ENCODE peak calls at places on chromosomes 11 and 22, in four cellular contexts. One of them, this sample, is unnamed.
A peak's percentile ranks its signal among the peaks of the same experiment; 100 is the strongest.

GRCh38 chr11:32829680-32830412 is at the start of gene PRRG4:
- DNase-seq in epithelial cell of prostate: no peak
- DNase-seq in stimulated activated CD8-positive, alpha-beta memory T cell treated with anti-CD3 and anti-CD28 coated beads, Interleukin-15, amount 100 ng/mL, for 48 hours: peak; percentile 28
- DNase-seq in pancreas: peak; percentile 81
- DNase-seq in this sample: peak; percentile 76

GRCh38 chr22:20810645-20811044 is 36.7 kb downstream of the SERPIND1 start:
- DNase-seq in epithelial cell of prostate: no peak
- DNase-seq in pancreas: no peak
- DNase-seq in stimulated activated CD8-positive, alpha-beta memory T cell treated with anti-CD3 and anti-CD28 coated beads, Interleukin-15, amount 100 ng/mL, for 48 hours: peak; percentile 29
- DNase-seq in this sample: peak; percentile 65

GRCh38 chr11:8767466-8768142 is 85.0 kb downstream of the RPL27A start:
- DNase-seq in stimulated activated CD8-positive, alpha-beta memory T cell treated with anti-CD3 and anti-CD28 coated beads, Interleukin-15, amount 100 ng/mL, for 48 hours: no peak
- DNase-seq in epithelial cell of prostate: no peak
- DNase-seq in pancreas: no peak
- DNase-seq in this sample: no peak

GRCh38 chr11:103295704-103296103 is 186.5 kb downstream of the DYNC2H1 start:
- DNase-seq in pancreas: no peak
- DNase-seq in stimulated activated CD8-positive, alpha-beta memory T cell treated with anti-CD3 and anti-CD28 coated beads, Interleukin-15, amount 100 ng/mL, for 48 hours: no peak
- DNase-seq in epithelial cell of prostate: no peak
- DNase-seq in this sample: no peak

GRCh38 chr22:50001388-50002231 is 11.0 kb downstream of the IL17REL start:
- DNase-seq in pancreas: no peak
- DNase-seq in stimulated activated CD8-positive, alpha-beta memory T cell treated with anti-CD3 and anti-CD28 coated beads, Interleukin-15, amount 100 ng/mL, for 48 hours: no peak
- DNase-seq in epithelial cell of prostate: no peak
- DNase-seq in this sample: no peak

GRCh38 chr11:120894207-120894989 is 129.5 kb upstream of the TBCEL start:
- DNase-seq in pancreas: no peak
- DNase-seq in epithelial cell of prostate: no peak
- DNase-seq in stimulated activated CD8-positive, alpha-beta memory T cell treated with anti-CD3 and anti-CD28 coated beads, Interleukin-15, amount 100 ng/mL, for 48 hours: no peak
- DNase-seq in this sample: no peak

GRCh38 chr11:126195119-126195518 is 16.3 kb downstream of the RPUSD4 start:
- DNase-seq in epithelial cell of prostate: no peak
- DNase-seq in pancreas: no peak
- DNase-seq in stimulated activated CD8-positive, alpha-beta memory T cell treated with anti-CD3 and anti-CD28 coated beads, Interleukin-15, amount 100 ng/mL, for 48 hours: no peak
- DNase-seq in this sample: no peak

GRCh38 chr11:69156218-69156639 is 494 bp downstream of the SMIM38 start:
- DNase-seq in stimulated activated CD8-positive, alpha-beta memory T cell treated with anti-CD3 and anti-CD28 coated beads, Interleukin-15, amount 100 ng/mL, for 48 hours: no peak
- DNase-seq in epithelial cell of prostate: no peak
- DNase-seq in pancreas: no peak
- DNase-seq in this sample: no peak

GRCh38 chr22:37303821-37304274 is 21.5 kb downstream of the CYTH4 start:
- DNase-seq in epithelial cell of prostate: no peak
- DNase-seq in pancreas: no peak
- DNase-seq in stimulated activated CD8-positive, alpha-beta memory T cell treated with anti-CD3 and anti-CD28 coated beads, Interleukin-15, amount 100 ng/mL, for 48 hours: peak; percentile 72
- DNase-seq in this sample: peak; percentile 86

GRCh38 chr11:10584071-10584501 is 15.6 kb upstream of the LYVE1 start:
- DNase-seq in stimulated activated CD8-positive, alpha-beta memory T cell treated with anti-CD3 and anti-CD28 coated beads, Interleukin-15, amount 100 ng/mL, for 48 hours: no peak
- DNase-seq in epithelial cell of prostate: no peak
- DNase-seq in pancreas: no peak
- DNase-seq in this sample: no peak

GRCh38 chr11:1815751-1816150 is 19.0 kb upstream of the SYT8 start:
- DNase-seq in stimulated activated CD8-positive, alpha-beta memory T cell treated with anti-CD3 and anti-CD28 coated beads, Interleukin-15, amount 100 ng/mL, for 48 hours: no peak
- DNase-seq in pancreas: no peak
- DNase-seq in epithelial cell of prostate: no peak
- DNase-seq in this sample: no peak

GRCh38 chr11:111427471-111427912 is 48.4 kb upstream of the POU2AF1 start:
- DNase-seq in epithelial cell of prostate: no peak
- DNase-seq in pancreas: no peak
- DNase-seq in stimulated activated CD8-positive, alpha-beta memory T cell treated with anti-CD3 and anti-CD28 coated beads, Interleukin-15, amount 100 ng/mL, for 48 hours: no peak
- DNase-seq in this sample: no peak

GRCh38 chr11:11416917-11417316 is 63.9 kb upstream of the CSNK2A3 start:
- DNase-seq in epithelial cell of prostate: no peak
- DNase-seq in stimulated activated CD8-positive, alpha-beta memory T cell treated with anti-CD3 and anti-CD28 coated beads, Interleukin-15, amount 100 ng/mL, for 48 hours: no peak
- DNase-seq in pancreas: no peak
- DNase-seq in this sample: no peak

GRCh38 chr11:12404461-12404860 is 27.1 kb downstream of the PARVA start:
- DNase-seq in stimulated activated CD8-positive, alpha-beta memory T cell treated with anti-CD3 and anti-CD28 coated beads, Interleukin-15, amount 100 ng/mL, for 48 hours: no peak
- DNase-seq in epithelial cell of prostate: no peak
- DNase-seq in pancreas: no peak
- DNase-seq in this sample: no peak

GRCh38 chr11:114250180-114250579 is 46.0 kb upstream of the NNMT start:
- DNase-seq in epithelial cell of prostate: no peak
- DNase-seq in pancreas: no peak
- DNase-seq in stimulated activated CD8-positive, alpha-beta memory T cell treated with anti-CD3 and anti-CD28 coated beads, Interleukin-15, amount 100 ng/mL, for 48 hours: no peak
- DNase-seq in this sample: no peak

GRCh38 chr11:30917859-30918478 is 331.8 kb upstream of the MPPED2 start:
- DNase-seq in stimulated activated CD8-positive, alpha-beta memory T cell treated with anti-CD3 and anti-CD28 coated beads, Interleukin-15, amount 100 ng/mL, for 48 hours: no peak
- DNase-seq in epithelial cell of prostate: no peak
- DNase-seq in pancreas: no peak
- DNase-seq in this sample: no peak

GRCh38 chr11:63919267-63920125 is 2.5 kb upstream of the RCOR2 start:
- DNase-seq in epithelial cell of prostate: no peak
- DNase-seq in stimulated activated CD8-positive, alpha-beta memory T cell treated with anti-CD3 and anti-CD28 coated beads, Interleukin-15, amount 100 ng/mL, for 48 hours: no peak
- DNase-seq in pancreas: no peak
- DNase-seq in this sample: no peak

GRCh38 chr11:106827687-106828086 is 190.6 kb downstream of the GUCY1A2 start:
- DNase-seq in stimulated activated CD8-positive, alpha-beta memory T cell treated with anti-CD3 and anti-CD28 coated beads, Interleukin-15, amount 100 ng/mL, for 48 hours: no peak
- DNase-seq in pancreas: no peak
- DNase-seq in epithelial cell of prostate: no peak
- DNase-seq in this sample: no peak

GRCh38 chr22:42673898-42674390 is 24.8 kb upstream of the CYB5R3 start:
- DNase-seq in pancreas: no peak
- DNase-seq in epithelial cell of prostate: no peak
- DNase-seq in stimulated activated CD8-positive, alpha-beta memory T cell treated with anti-CD3 and anti-CD28 coated beads, Interleukin-15, amount 100 ng/mL, for 48 hours: no peak
- DNase-seq in this sample: no peak

GRCh38 chr11:131386408-131386807 is 16.0 kb downstream of the NTM start:
- DNase-seq in stimulated activated CD8-positive, alpha-beta memory T cell treated with anti-CD3 and anti-CD28 coated beads, Interleukin-15, amount 100 ng/mL, for 48 hours: no peak
- DNase-seq in pancreas: no peak
- DNase-seq in epithelial cell of prostate: no peak
- DNase-seq in this sample: no peak

GRCh38 chr22:39204216-39204615 is 40.6 kb downstream of the PDGFB start:
- DNase-seq in epithelial cell of prostate: no peak
- DNase-seq in pancreas: no peak
- DNase-seq in stimulated activated CD8-positive, alpha-beta memory T cell treated with anti-CD3 and anti-CD28 coated beads, Interleukin-15, amount 100 ng/mL, for 48 hours: no peak
- DNase-seq in this sample: no peak

GRCh38 chr11:20238712-20239111 is 78.4 kb upstream of the DBX1 start:
- DNase-seq in stimulated activated CD8-positive, alpha-beta memory T cell treated with anti-CD3 and anti-CD28 coated beads, Interleukin-15, amount 100 ng/mL, for 48 hours: no peak
- DNase-seq in epithelial cell of prostate: no peak
- DNase-seq in pancreas: peak; percentile 15
- DNase-seq in this sample: no peak

GRCh38 chr11:68550485-68550817 is 89.9 kb downstream of the PPP6R3 start:
- DNase-seq in pancreas: no peak
- DNase-seq in epithelial cell of prostate: no peak
- DNase-seq in stimulated activated CD8-positive, alpha-beta memory T cell treated with anti-CD3 and anti-CD28 coated beads, Interleukin-15, amount 100 ng/mL, for 48 hours: no peak
- DNase-seq in this sample: no peak

GRCh38 chr11:66906077-66906929 is 49.4 kb downstream of the LRFN4 start:
- DNase-seq in stimulated activated CD8-positive, alpha-beta memory T cell treated with anti-CD3 and anti-CD28 coated beads, Interleukin-15, amount 100 ng/mL, for 48 hours: no peak
- DNase-seq in epithelial cell of prostate: peak; percentile 75
- DNase-seq in pancreas: no peak
- DNase-seq in this sample: no peak

GRCh38 chr11:122897606-122898210 is 15.1 kb downstream of the JHY start:
- DNase-seq in stimulated activated CD8-positive, alpha-beta memory T cell treated with anti-CD3 and anti-CD28 coated beads, Interleukin-15, amount 100 ng/mL, for 48 hours: no peak
- DNase-seq in pancreas: no peak
- DNase-seq in epithelial cell of prostate: no peak
- DNase-seq in this sample: no peak

GRCh38 chr11:3808846-3809623 is 675 bp downstream of the PGAP2 start:
- DNase-seq in pancreas: peak; percentile 41
- DNase-seq in stimulated activated CD8-positive, alpha-beta memory T cell treated with anti-CD3 and anti-CD28 coated beads, Interleukin-15, amount 100 ng/mL, for 48 hours: no peak
- DNase-seq in epithelial cell of prostate: peak; percentile 24
- DNase-seq in this sample: no peak

This sample was measured in activated CD8-positive, alpha-beta memory T cell treated with anti-CD3 and anti-CD28 coated beads for 24 hours.